ENCODE peak calls at places on chromosomes 12 and 14, in seven cellular contexts. M is astrocyte, A is Panc1, J is HFF-Myc, U is left lung, R is dorsolateral prefrontal cortex, V is lung. S is an unnamed sample.

GRCh38 chr14:67491741-67492504 is 3.4 kb upstream of the TMEM229B start:
- DNase-seq in M (no peak), A (no peak), J (no peak), U (no peak), R (peak), V (no peak), S (no peak)

GRCh38 chr12:71999795-72000194 is 61.1 kb downstream of the TPH2 start:
- DNase-seq in M (peak), A (no peak), J (peak), U (no peak), R (no peak), V (no peak), S (no peak)

GRCh38 chr12:74539765-74540526 is 2.3 kb downstream of the ATXN7L3B start:
- DNase-seq in M (no peak), A (no peak), J (no peak), U (no peak), R (no peak), V (no peak), S (no peak)

GRCh38 chr12:32761716-32762115 is 6.0 kb upstream of the YARS2 start:
- DNase-seq in M (no peak), A (no peak), J (no peak), U (no peak), R (no peak), V (no peak), S (no peak)

GRCh38 chr12:127761880-127762279 is 505.1 kb upstream of the TMEM132C start:
- DNase-seq in M (no peak), A (no peak), J (no peak), U (no peak), R (peak), V (no peak), S (no peak)

GRCh38 chr12:45878630-45879255 is 111.6 kb downstream of the SCAF11 start:
- DNase-seq in M (no peak), A (no peak), J (no peak), U (no peak), R (no peak), V (no peak), S (no peak)

GRCh38 chr12:125683748-125684381 is 618.6 kb downstream of the AACS start:
- DNase-seq in M (no peak), A (no peak), J (no peak), U (peak), R (no peak), V (peak), S (no peak)

GRCh38 chr14:94819531-94819930 is 49.6 kb upstream of the GSC start:
- DNase-seq in M (no peak), A (no peak), J (no peak), U (no peak), R (no peak), V (no peak), S (no peak)

GRCh38 chr14:36268957-36269734 is 51.3 kb downstream of the MBIP start:
- DNase-seq in M (no peak), A (no peak), J (no peak), U (no peak), R (no peak), V (peak), S (no peak)

GRCh38 chr14:65696801-65697200 is 284.3 kb downstream of the FUT8 start:
- DNase-seq in M (peak), A (no peak), J (no peak), U (no peak), R (no peak), V (no peak), S (no peak)

GRCh38 chr12:112824701-112825100 is 33.2 kb downstream of the RPH3A start:
- DNase-seq in M (no peak), A (no peak), J (no peak), U (no peak), R (no peak), V (no peak), S (no peak)

GRCh38 chr14:88834883-88835431 is 10.5 kb downstream of the TTC8 start:
- DNase-seq in M (peak), A (no peak), J (no peak), U (no peak), R (no peak), V (no peak), S (no peak)
- TF ChIP-seq CTCF in M (no peak), A (no peak), J (no peak), U (no peak), R (no peak), V (no peak), S (no peak)

GRCh38 chr12:122891661-122892525 is 4.0 kb downstream of the VPS37B start:
- DNase-seq in M (peak), A (no peak), J (no peak), U (no peak), R (no peak), V (no peak), S (no peak)
- H3K4me3 ChIP-seq in M (peak), A (peak), J (peak), U (no peak), R (no peak), V (no peak), S (no peak)

DNA sequence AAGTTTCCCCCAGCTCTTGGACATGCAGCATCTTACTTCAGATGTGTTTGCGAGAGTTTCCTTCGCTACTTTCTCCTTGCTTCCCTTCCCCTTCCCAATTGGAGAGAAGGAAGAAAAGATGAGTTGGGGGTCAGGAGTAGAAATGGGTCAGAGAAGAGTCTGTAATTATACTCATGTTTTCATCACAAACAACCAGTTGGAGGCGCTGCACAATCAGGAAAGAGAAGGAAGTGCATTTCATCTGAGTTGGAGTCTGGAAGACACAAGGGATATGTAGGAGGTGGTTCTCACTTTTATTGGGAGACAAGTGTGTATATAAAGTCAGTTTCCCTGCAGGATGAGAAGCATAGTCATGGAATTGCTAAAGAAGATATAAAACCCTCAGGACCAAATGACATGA is 31.3 kb upstream of the VSX2 start:
- DNase-seq in M (no peak), A (no peak), J (no peak), U (no peak), R (no peak), V (no peak), S (no peak)
- TF ChIP-seq CTCF in M (no peak), A (peak), J (peak), U (no peak), R (no peak), V (no peak), S (peak)

GRCh38 chr14:33949051-33950037 is 1.5 kb downstream of the EGLN3 start:
- DNase-seq in M (no peak), A (no peak), J (no peak), U (no peak), R (no peak), V (no peak), S (no peak)
- H3K4me3 ChIP-seq in M (peak), A (peak), J (peak), U (peak), R (peak), V (no peak), S (peak)

GRCh38 chr14:22598896-22599244 is 770 bp downstream of the ABHD4 start:
- DNase-seq in M (peak), A (no peak), J (no peak), U (no peak), R (no peak), V (peak), S (no peak)
- TF ChIP-seq CTCF in M (peak), A (peak), J (no peak), U (peak), R (no peak), V (no peak), S (peak)

DNA sequence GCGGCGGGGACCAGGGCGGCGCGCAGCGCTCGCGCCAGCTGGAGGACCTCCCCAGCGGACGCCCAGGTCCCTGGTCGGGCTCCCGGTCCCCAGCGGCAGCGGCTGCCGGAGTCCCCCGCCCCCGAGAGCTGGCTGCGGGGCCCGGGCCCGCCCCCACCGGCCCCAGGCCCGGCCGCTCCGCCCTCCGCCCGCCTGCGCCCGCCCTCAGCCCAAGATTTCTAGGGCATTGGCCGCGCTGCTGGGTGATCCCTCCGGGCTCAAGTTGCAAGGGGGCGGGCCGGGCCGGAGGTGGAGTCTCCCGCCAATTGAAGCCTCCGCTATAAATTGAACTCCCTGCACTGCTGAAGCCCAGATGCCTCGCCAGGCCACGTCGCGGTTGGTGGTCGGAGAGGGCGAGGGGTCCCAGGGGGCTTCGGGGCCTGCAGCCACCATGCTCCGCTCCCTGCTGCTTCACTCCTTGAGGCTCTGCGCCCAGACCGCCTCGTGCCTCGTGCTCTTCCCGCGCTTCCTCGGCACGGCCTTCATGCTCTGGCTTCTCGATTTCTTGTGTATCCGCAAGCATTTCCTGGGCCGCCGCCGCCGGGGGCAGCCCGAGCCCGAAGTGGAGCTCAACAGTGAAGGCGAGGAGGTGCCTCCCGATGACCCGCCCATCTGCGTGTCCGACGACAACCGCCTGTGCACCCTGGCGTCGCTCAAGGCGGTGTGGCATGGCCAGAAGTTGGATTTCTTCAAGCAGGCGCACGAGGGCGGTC is at the start of gene DIO3:
- DNase-seq in M (peak), A (no peak), J (no peak), U (peak), R (no peak), V (no peak), S (no peak)
- H3K4me3 ChIP-seq in M (no peak), A (peak), J (no peak), U (no peak), R (no peak), V (peak), S (no peak)

DNA sequence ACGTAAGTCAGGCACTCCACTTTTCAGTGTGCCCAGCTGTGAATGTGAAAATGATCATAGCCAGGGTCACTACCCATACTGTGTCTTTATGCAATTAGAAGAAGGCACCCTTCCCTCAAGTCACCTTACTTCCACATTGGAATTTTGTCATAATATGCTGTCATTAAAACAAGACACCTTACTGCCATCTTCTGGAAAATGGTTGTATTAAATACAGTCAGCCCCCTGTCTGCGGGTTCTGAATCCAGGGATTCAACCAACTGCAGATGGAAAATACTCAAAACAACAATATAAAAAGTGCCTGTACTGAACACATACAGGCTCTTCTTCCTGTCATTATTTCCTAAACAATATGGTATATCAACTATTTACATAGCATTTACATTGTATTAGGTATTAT is 70.2 kb upstream of the TBX5 start:
- DNase-seq in M (peak), A (no peak), J (peak), U (no peak), R (no peak), V (no peak), S (no peak)
- TF ChIP-seq CTCF in M (peak), A (peak), J (peak), U (peak), R (peak), V (no peak), S (no peak)

GRCh38 chr14:103074699-103075341 is 9.2 kb upstream of the LBHD2 start:
- DNase-seq in M (no peak), A (no peak), J (no peak), U (peak), R (no peak), V (peak), S (no peak)
- H3K4me3 ChIP-seq in M (peak), A (peak), J (peak), U (peak), R (peak), V (peak), S (peak)